ENCODE peak calls at places on chromosomes 5 and 9, in seven cellular contexts. F is dorsolateral prefrontal cortex; M is endodermal cell; V is WTC11; N is brain microvascular endothelial cell; G is CD8-positive, alpha-beta T cell; H is AG09309. Y is an unnamed sample.

GRCh38 chr9:88193766-88194165 is 55.5 kb upstream of the SPATA31C2 start:
- DNase-seq in F (no peak), M (no peak), V (no peak), N (no peak), G (no peak), H (no peak), Y (no peak)

GRCh38 chr5:137101544-137101943 is 397.6 kb downstream of the SPOCK1 start:
- DNase-seq in F (no peak), M (no peak), V (no peak), N (no peak), G (no peak), H (no peak), Y (no peak)

GRCh38 chr9:114392749-114393112 is 4.9 kb upstream of the AKNA start:
- DNase-seq in F (no peak), M (no peak), V (no peak), N (no peak), G (no peak), H (no peak), Y (no peak)

GRCh38 chr9:109349431-109349846 is 28.6 kb upstream of the EPB41L4B start:
- DNase-seq in F (no peak), M (no peak), V (no peak), N (peak), G (no peak), H (peak), Y (no peak)

GRCh38 chr9:111966851-111967250 is 70.2 kb downstream of the UGCG start:
- DNase-seq in F (no peak), M (no peak), V (no peak), N (no peak), G (no peak), H (no peak), Y (no peak)

GRCh38 chr5:120463991-120464626 is at the start of gene PRR16:
- DNase-seq in F (peak), M (peak), V (peak), N (peak), G (no peak), H (no peak), Y (no peak)

GRCh38 chr9:136047775-136048559 is 47.1 kb downstream of the NACC2 start:
- DNase-seq in F (no peak), M (peak), V (no peak), N (no peak), G (no peak), H (no peak), Y (no peak)

GRCh38 chr5:107863125-107863524 is 192.4 kb upstream of the EFNA5 start:
- DNase-seq in F (no peak), M (no peak), V (no peak), N (no peak), G (no peak), H (no peak), Y (no peak)

GRCh38 chr5:79074641-79075040 is 5.1 kb downstream of the BHMT2 start:
- DNase-seq in F (no peak), M (no peak), V (no peak), N (peak), G (no peak), H (peak), Y (no peak)

GRCh38 chr5:68027519-68027918 is 188.0 kb upstream of the PIK3R1 start:
- DNase-seq in F (no peak), M (no peak), V (no peak), N (peak), G (no peak), H (peak), Y (no peak)

GRCh38 chr5:111389390-111390082 is 122.8 kb downstream of the STARD4 start:
- DNase-seq in F (no peak), M (no peak), V (no peak), N (peak), G (no peak), H (peak), Y (no peak)

GRCh38 chr5:133140311-133140710 is 88.5 kb downstream of the HSPA4 start:
- DNase-seq in F (no peak), M (peak), V (no peak), N (no peak), G (no peak), H (no peak), Y (no peak)

DNA sequence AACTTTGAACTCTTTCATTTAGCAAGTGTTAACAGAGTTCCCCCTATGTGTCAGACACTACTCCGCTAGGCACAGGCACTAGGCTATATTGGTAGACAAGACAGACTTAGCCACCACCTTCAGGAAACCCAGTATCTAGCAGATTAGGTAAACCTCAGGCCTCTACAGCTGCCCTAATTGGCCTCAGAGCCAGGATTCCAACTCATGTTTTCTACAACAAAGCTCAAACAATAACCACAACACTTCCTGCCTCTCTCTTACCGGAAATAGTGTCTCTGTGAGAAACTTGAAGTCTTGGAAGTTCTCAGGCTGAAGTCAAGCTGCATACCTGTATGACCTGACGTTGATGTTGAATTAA is 116.6 kb upstream of the SLC44A1 start:
- DNase-seq in F (no peak), M (no peak), V (no peak), N (peak), G (peak), H (no peak), Y (peak)
- TF ChIP-seq CTCF in F (no peak), M (no peak), V (no peak), N (no peak), G (peak), H (no peak), Y (no peak)

GRCh38 chr5:146565764-146566163 is 49.8 kb upstream of the GPR151 start:
- DNase-seq in F (peak), M (peak), V (peak), N (peak), G (peak), H (peak), Y (peak)
- TF ChIP-seq CTCF in F (peak), M (peak), V (peak), N (peak), G (no peak), H (peak), Y (peak)

GRCh38 chr5:164747371-164747770 is 1242.0 kb downstream of the MAT2B start:
- DNase-seq in F (no peak), M (no peak), V (no peak), N (no peak), G (no peak), H (no peak), Y (no peak)

GRCh38 chr5:164746723-164747122 is 1241.3 kb downstream of the MAT2B start:
- DNase-seq in F (no peak), M (no peak), V (no peak), N (no peak), G (no peak), H (no peak), Y (no peak)

GRCh38 chr5:164741376-164741775 is 1236.0 kb downstream of the MAT2B start:
- DNase-seq in F (no peak), M (no peak), V (no peak), N (no peak), G (no peak), H (no peak), Y (no peak)

DNA sequence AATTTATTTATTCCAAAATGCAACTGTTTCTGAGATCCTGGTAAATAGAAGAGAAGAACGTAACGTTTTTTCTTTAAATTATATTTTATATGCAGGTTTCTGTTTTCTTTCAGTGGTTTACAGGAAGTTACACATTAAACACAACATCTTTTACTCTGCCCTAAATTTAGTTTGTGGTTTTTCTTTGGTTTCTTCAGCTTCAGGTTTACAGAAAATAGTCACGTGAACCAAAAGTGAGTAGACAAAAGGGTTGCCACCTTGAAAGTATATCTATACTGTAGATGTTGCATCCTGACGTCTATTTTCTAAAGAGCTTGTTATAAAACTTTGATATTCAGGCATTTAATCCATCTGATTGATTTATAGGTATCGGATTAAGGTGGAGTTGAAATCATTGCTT is 1236.6 kb downstream of the MAT2B start:
- DNase-seq in F (no peak), M (no peak), V (no peak), N (no peak), G (no peak), H (no peak), Y (no peak)
- TF ChIP-seq CTCF in F (no peak), M (no peak), V (no peak), N (no peak), G (no peak), H (no peak), Y (no peak)

DNA sequence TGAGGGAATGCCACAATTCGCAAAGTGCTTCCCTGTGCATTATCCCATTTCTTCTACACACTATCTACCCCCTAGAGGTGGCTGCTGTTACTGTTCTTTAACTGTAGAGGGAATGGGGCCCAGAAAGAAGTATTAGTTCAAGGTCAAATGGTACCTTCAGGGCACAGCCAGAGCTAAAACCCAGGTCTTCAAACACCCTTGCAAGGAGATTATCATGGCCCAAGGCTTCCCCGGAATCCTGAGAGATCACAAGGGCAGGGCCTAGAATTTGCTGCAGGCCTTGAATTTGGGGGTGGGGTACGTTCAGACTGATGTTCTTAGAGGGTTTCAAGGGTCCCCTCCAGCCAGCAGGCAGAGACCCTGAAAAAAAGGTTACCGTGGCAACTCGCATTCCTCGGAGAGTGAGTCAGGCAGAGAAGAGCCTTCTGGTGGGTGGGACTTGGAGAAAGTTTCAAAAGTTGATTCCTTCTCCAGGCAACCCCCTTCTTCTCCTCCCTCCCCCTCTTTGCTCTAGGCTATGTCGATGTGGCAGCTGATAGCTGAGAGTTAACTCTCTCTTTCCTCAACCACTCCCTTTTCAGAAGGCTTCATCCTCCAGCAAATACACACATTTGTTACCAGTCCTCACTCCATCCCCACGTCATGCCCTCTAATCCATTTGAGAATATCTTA is 1.9 kb downstream of the SPARC start:
- DNase-seq in F (no peak), M (peak), V (peak), N (peak), G (no peak), H (peak), Y (no peak)
- TF ChIP-seq CTCF in F (peak), M (peak), V (peak), N (peak), G (no peak), H (peak), Y (peak)

DNA sequence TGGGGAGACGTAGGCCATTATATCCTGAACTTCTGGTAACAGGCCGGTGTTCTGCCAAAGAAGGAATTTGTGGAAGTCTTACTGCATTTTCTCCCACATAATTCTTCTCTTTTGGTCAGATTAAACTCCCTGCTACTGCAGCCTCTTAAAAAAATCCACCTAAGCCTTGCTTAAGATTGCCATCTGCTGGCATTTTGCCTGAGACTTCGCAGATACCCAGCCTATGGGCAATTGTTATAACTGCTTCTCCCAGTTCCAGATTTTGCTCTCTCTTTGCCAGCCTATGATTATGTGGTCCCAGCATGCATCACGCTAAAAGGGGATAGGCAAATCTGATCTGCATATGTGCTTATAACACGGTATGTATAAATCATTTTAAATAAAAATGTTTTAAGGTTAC is 391.7 kb upstream of the CHD1 start:
- DNase-seq in F (no peak), M (peak), V (no peak), N (no peak), G (no peak), H (no peak), Y (no peak)
- TF ChIP-seq CTCF in F (no peak), M (peak), V (no peak), N (no peak), G (no peak), H (no peak), Y (no peak)

Y was measured in GM12864.